ENCODE peak calls at places on chromosomes 11 and 22, in nine cellular contexts. I is fibroblast of lung, O is DND-41, H is left ventricle myocardium inferior, X is upper lobe of right lung, M is heart right ventricle, T is PC-3, V is uterus, J is colonic mucosa. L is an unnamed sample.

GRCh38 chr22:27348634-27349033 is 452.9 kb downstream of the MN1 start:
- DNase-seq in O (no peak), H (no peak), T (no peak), M (no peak), V (no peak), I (peak), X (no peak), J (no peak), L (no peak)

GRCh38 chr22:28222976-28223375 is 303.9 kb upstream of the PITPNB start:
- DNase-seq in O (no peak), V (no peak), J (no peak), X (no peak), H (no peak), I (peak), T (no peak), M (no peak), L (no peak)

GRCh38 chr11:34158661-34159060 is 53.2 kb downstream of the NAT10 start:
- DNase-seq in T (no peak), X (no peak), O (no peak), V (no peak), I (no peak), M (no peak), H (no peak), J (no peak), L (no peak)

GRCh38 chr22:48204296-48204695 is 1441.8 kb downstream of the TBC1D22A start:
- DNase-seq in X (no peak), O (no peak), I (no peak), T (no peak), M (no peak), J (peak), V (no peak), H (no peak), L (no peak)

GRCh38 chr11:61505640-61506155 is 2.9 kb upstream of the LRRC10B start:
- DNase-seq in V (no peak), H (no peak), M (no peak), J (no peak), X (no peak), O (no peak), T (no peak), I (no peak), L (no peak)

GRCh38 chr11:97072420-97072819 is 682.6 kb downstream of the JRKL start:
- DNase-seq in V (no peak), J (no peak), O (no peak), M (no peak), H (no peak), X (no peak), I (no peak), T (no peak), L (no peak)

GRCh38 chr11:127815316-127815715 is 772.0 kb downstream of the ETS1 start:
- DNase-seq in H (no peak), M (no peak), X (no peak), V (no peak), I (no peak), O (no peak), J (no peak), T (no peak), L (no peak)

GRCh38 chr11:48103621-48104561 is 112.7 kb upstream of the OR4B1 start:
- DNase-seq in T (peak), J (peak), V (no peak), M (no peak), X (no peak), H (no peak), O (no peak), I (peak), L (no peak)

GRCh38 chr11:2275334-2276279 is 5.2 kb upstream of the ASCL2 start:
- DNase-seq in V (no peak), H (no peak), M (peak), I (no peak), O (no peak), X (peak), T (no peak), J (no peak), L (no peak)

GRCh38 chr22:50247748-50248147 is 2.9 kb upstream of the TUBGCP6 start:
- DNase-seq in I (peak), H (no peak), O (no peak), M (no peak), T (peak), V (no peak), J (peak), X (no peak), L (no peak)

GRCh38 chr22:21738081-21738480 is 2.5 kb upstream of the YPEL1 start:
- DNase-seq in M (no peak), O (no peak), H (no peak), T (no peak), J (no peak), V (no peak), I (no peak), X (no peak), L (no peak)

GRCh38 chr11:90329043-90329442 is 106.2 kb upstream of the CHORDC1 start:
- DNase-seq in V (no peak), J (no peak), I (no peak), M (no peak), X (no peak), H (no peak), O (no peak), T (no peak), L (no peak)

GRCh38 chr22:22903355-22903777 is 15.8 kb downstream of the IGLL5 start:
- DNase-seq in I (no peak), X (no peak), M (no peak), V (no peak), T (no peak), J (no peak), H (no peak), O (no peak), L (no peak)

GRCh38 chr22:48708558-48709245 is 1119.0 kb downstream of the BRD1 start:
- DNase-seq in I (no peak), T (no peak), V (no peak), O (no peak), M (no peak), H (peak), X (peak), J (no peak), L (no peak)

GRCh38 chr22:38921126-38921525 is 36.3 kb upstream of the APOBEC3A start:
- DNase-seq in O (no peak), V (no peak), H (peak), T (peak), I (no peak), J (peak), M (no peak), X (no peak), L (no peak)

GRCh38 chr11:33034983-33035382 is 4.4 kb upstream of the TCP11L1 start:
- DNase-seq in T (no peak), X (no peak), O (no peak), M (no peak), H (no peak), I (no peak), J (no peak), V (no peak), L (no peak)

GRCh38 chr11:72041364-72042058 is 38.8 kb downstream of the NUMA1 start:
- DNase-seq in J (peak), V (peak), X (peak), T (peak), M (peak), I (peak), H (peak), O (peak), L (peak)

GRCh38 chr11:2599561-2600189 is 100.1 kb downstream of the KCNQ1OT1 start:
- DNase-seq in V (peak), X (no peak), O (no peak), I (no peak), M (no peak), J (no peak), H (no peak), T (peak), L (no peak)

GRCh38 chr11:17719028-17719939 is at the start of gene MYOD1:
- DNase-seq in J (no peak), M (no peak), H (no peak), V (no peak), T (no peak), O (no peak), I (peak), X (no peak), L (no peak)

GRCh38 chr11:126160345-126161145 is 50.9 kb downstream of the RPUSD4 start:
- DNase-seq in J (no peak), M (no peak), H (no peak), V (no peak), T (no peak), O (no peak), I (no peak), X (no peak), L (no peak)

GRCh38 chr22:19266547-19267086 is 24.9 kb downstream of the CLTCL1 start:
- DNase-seq in X (no peak), M (no peak), T (no peak), V (no peak), I (no peak), O (no peak), H (no peak), J (no peak), L (no peak)

GRCh38 chr22:19271273-19271855 is 20.2 kb downstream of the CLTCL1 start:
- DNase-seq in T (no peak), J (no peak), I (no peak), O (no peak), V (no peak), M (no peak), H (no peak), X (no peak), L (no peak)

GRCh38 chr22:19271856-19272535 is 19.5 kb downstream of the CLTCL1 start:
- DNase-seq in I (peak), M (no peak), T (peak), X (no peak), H (no peak), V (no peak), J (no peak), O (no peak), L (no peak)

GRCh38 chr22:19275104-19275503 is 16.4 kb downstream of the CLTCL1 start:
- DNase-seq in X (no peak), M (no peak), J (no peak), V (no peak), O (no peak), I (no peak), H (no peak), T (no peak), L (no peak)

DNA sequence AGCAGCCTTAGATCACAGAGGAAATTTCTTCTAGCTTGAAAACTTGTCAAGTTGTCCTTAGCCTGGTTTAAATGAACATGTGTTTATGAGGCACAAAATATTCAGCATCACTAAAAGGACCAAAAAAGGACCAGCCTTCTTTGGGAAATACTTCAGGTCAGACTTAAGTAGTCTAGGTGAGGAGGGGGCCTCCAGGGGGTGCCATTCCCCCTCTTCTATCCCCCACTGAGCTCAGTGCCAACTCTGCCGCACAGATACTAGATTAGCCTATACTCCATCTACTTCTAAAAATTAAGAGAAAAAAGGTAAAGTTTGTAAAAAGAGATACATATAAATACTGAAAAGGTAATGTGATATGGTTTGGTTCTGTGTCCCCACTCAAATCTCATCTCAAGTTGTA is 20.6 kb downstream of the CLTCL1 start:
- DNase-seq in M (no peak), I (no peak), H (no peak), J (no peak), V (no peak), T (no peak), X (no peak), O (no peak), L (no peak)
- TF ChIP-seq CTCF in M (no peak), I (no peak), H (no peak), J (no peak), V (no peak), T (no peak), X (no peak), O (peak), L (no peak)

GRCh38 chr11:85663781-85664560 is 958 bp downstream of the CREBZF start:
- DNase-seq in T (peak), J (peak), M (peak), X (peak), I (peak), V (peak), H (peak), O (peak), L (no peak)
- TF ChIP-seq CTCF in T (peak), J (peak), M (peak), X (peak), I (peak), V (peak), H (peak), O (peak), L (peak)

GRCh38 chr11:102346456-102346747 is 612 bp upstream of the BIRC2 start:
- DNase-seq in O (no peak), M (no peak), T (no peak), H (no peak), V (no peak), X (no peak), I (no peak), J (no peak), L (no peak)
- TF ChIP-seq CTCF in O (no peak), M (no peak), T (no peak), H (no peak), V (no peak), X (no peak), I (no peak), J (no peak), L (no peak)

GRCh38 chr11:8688414-8689362 is 6.1 kb downstream of the RPL27A start:
- DNase-seq in V (peak), J (peak), M (peak), X (peak), O (peak), I (peak), H (peak), T (peak), L (peak)
- TF ChIP-seq CTCF in V (no peak), J (no peak), M (no peak), X (peak), O (peak), I (peak), H (peak), T (peak), L (no peak)

DNA sequence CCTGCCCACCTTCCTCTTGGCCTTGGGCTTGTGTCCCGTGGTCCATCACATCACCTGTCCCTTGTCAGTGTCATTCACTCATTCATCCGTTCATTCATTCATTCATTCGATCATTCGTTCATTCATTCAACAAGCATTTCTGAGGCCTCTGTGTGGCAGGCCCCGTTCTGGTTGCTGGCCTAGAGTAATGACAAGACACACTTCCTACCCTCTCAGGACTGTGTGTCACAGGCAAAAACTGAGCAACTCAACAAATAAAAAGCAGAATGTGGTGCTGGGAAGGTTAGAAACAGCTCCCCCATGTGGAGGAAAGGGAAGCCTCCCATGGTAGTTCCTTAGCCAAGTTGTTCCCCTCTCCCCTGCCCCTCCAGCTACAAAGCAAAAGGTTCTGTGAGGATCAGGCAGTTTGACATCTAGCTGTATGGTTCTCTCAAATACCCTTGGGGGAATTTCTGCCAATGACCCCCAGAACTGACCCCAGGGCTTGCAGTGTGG is 1.6 kb upstream of the OMP start:
- DNase-seq in O (no peak), H (no peak), M (no peak), T (peak), V (no peak), X (peak), I (no peak), J (no peak), L (no peak)
- TF ChIP-seq CTCF in O (peak), H (peak), M (no peak), T (peak), V (no peak), X (peak), I (peak), J (peak), L (peak)

DNA sequence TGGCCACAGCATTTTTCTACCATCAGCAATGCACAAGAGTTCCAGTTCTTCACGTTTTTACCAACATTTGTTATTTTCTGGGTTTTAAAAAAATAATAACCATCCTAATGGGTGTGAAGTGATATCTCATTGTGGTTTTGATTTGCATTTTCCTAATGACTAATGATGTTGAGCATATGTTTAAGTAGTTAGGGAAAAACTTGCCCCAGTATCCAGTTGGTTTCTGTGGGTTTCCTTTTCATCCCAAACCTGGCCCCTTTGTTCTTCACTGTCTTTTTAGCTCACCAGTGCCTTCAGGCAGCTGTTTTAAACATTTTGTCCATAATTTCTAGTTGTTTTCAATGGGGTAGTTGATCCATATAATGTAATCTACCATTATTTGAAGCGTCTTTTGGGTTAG is 14.7 kb upstream of the PTS start:
- DNase-seq in J (no peak), X (no peak), M (no peak), H (no peak), O (no peak), I (no peak), V (no peak), T (no peak), L (no peak)
- TF ChIP-seq CTCF in J (no peak), X (no peak), M (no peak), H (no peak), O (no peak), I (no peak), V (no peak), T (no peak), L (no peak)